ENCODE peak calls at places on chromosomes 1 and 21, in seven cellular contexts. B is cardiac fibroblast, X is AG09309, A is thoracic aorta, I is SK-N-SH, P is HCT116, D is heart right ventricle. V is an unnamed sample.

GRCh38 chr1:30467101-30467500 is 256.3 kb downstream of the MATN1 start:
- DNase-seq in B (no peak), X (no peak), A (no peak), I (no peak), P (no peak), D (no peak), V (no peak)

GRCh38 chr1:160401487-160401805 is 1.1 kb downstream of the VANGL2 start:
- DNase-seq in B (no peak), X (no peak), A (no peak), I (no peak), P (no peak), D (no peak), V (no peak)

GRCh38 chr21:16912075-16912474 is 600.8 kb upstream of the CXADR start:
- DNase-seq in B (peak), X (peak), A (no peak), I (no peak), P (no peak), D (no peak), V (no peak)

GRCh38 chr1:4380564-4381168 is 273.7 kb upstream of the AJAP1 start:
- DNase-seq in B (peak), X (no peak), A (no peak), I (no peak), P (no peak), D (no peak), V (no peak)

GRCh38 chr1:8540266-8540926 is 222.5 kb downstream of the SLC45A1 start:
- DNase-seq in B (peak), X (peak), A (no peak), I (no peak), P (no peak), D (no peak), V (peak)

GRCh38 chr1:238457610-238458009 is 566.9 kb upstream of the ZP4 start:
- DNase-seq in B (no peak), X (no peak), A (no peak), I (no peak), P (no peak), D (no peak), V (no peak)

GRCh38 chr1:223887724-223888428 is 42.1 kb upstream of the TP53BP2 start:
- DNase-seq in B (peak), X (peak), A (peak), I (no peak), P (peak), D (no peak), V (peak)

GRCh38 chr1:34777519-34778321 is 3.3 kb upstream of the GJB3 start:
- DNase-seq in B (no peak), X (no peak), A (no peak), I (no peak), P (no peak), D (no peak), V (no peak)

GRCh38 chr1:49824261-49824660 is 199.5 kb downstream of the AGBL4 start:
- DNase-seq in B (no peak), X (no peak), A (no peak), I (no peak), P (no peak), D (no peak), V (no peak)

GRCh38 chr1:240462766-240463410 is 149.1 kb downstream of the GREM2 start:
- DNase-seq in B (peak), X (no peak), A (no peak), I (no peak), P (no peak), D (no peak), V (no peak)

GRCh38 chr1:225654277-225654597 is 1.3 kb upstream of the ENAH start:
- DNase-seq in B (peak), X (no peak), A (no peak), I (no peak), P (no peak), D (no peak), V (no peak)
- H3K4me3 ChIP-seq in B (peak), X (peak), A (peak), I (peak), P (no peak), D (peak), V (no peak)

DNA sequence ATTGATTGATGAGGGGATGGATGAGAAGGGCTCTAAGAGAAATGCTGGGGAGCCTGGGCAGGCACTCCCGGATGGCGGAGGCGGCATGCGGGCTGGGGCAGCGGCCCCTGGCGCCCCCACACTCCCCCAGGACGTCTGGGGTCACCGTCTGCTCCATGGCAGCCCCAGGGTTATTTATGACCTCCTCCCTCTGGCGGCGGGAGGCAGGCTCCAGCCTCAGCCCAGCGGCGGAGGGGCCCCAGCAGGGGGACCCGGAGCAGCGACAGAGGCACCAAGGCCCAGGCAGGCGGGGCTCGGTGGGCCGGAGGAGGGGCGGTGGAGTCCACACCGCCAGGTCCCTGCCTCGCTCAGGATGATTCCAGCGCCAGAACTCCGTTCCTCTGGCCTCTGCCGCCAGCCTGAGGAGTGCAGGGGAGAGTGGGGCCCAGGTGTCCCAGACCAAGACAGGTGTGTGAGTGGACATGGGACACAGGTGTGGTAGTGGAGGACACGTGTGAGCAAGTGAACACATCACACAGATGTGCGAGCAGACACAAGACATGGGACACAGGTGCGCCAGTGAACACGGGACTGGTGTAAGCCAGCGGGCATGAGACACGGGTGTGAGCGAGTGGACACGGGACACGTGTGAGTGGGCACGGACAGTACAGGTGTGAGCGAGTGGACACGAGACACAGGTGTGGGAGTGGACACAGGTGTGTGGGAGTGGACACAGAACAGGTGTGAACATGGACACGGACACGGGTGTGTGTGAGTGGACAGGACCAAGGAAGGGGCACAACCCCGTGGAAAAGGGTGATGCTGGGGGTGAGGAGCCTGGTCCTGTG is 2.5 kb upstream of the SAMD11 start:
- DNase-seq in B (peak), X (no peak), A (no peak), I (peak), P (peak), D (peak), V (peak)
- TF ChIP-seq CTCF in B (peak), X (peak), A (peak), I (peak), P (peak), D (peak), V (no peak)

DNA sequence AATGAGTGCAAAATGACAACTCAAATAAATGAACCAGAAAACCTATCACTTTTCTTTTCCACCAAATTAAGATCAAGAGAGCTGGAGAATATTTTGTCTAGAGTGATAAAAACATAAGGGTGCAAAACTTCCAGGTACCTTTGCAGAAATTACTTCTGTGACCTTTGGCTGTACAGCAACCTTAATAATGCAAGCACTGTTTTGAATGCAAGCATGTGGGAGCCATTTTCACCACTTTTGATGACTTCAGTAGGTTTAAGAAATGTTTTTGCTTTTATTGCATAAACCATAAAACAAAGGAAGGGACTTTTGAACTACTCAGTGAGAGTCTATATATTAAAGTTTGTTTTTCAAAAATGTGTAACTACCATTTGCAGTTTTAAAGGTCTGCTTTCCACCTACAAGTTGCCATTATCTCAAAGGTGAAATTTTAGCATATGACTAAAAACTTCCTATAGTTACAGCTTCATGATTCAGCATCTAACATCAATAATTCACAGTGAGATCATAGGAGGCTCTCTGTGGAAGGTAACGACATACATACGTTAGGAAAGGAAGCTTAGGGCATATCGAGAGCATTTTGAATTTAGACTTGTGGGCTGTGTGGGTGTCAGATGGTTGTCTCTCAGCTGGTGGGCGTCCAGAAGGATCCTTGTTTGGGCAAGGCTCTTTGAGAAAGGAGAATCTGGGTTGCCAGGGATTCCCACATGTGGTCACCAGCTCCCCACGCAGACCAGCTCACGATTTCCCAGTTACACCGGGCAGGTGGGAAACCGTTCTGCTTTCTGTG is 1.1 kb upstream of the GADD45A start:
- DNase-seq in B (peak), X (no peak), A (no peak), I (no peak), P (no peak), D (no peak), V (peak)
- H3K4me3 ChIP-seq in B (peak), X (peak), A (peak), I (peak), P (no peak), D (peak), V (peak)

GRCh38 chr1:64335634-64336033 is 132.2 kb downstream of the UBE2U start:
- DNase-seq in B (no peak), X (no peak), A (no peak), I (no peak), P (no peak), D (no peak), V (no peak)

GRCh38 chr1:64343105-64343960 is 126.6 kb upstream of the CACHD1 start:
- DNase-seq in B (peak), X (peak), A (no peak), I (peak), P (peak), D (no peak), V (no peak)

GRCh38 chr1:64337476-64337875 is 132.5 kb upstream of the CACHD1 start:
- DNase-seq in B (no peak), X (no peak), A (no peak), I (peak), P (no peak), D (no peak), V (no peak)

GRCh38 chr1:64340361-64340760 is 129.6 kb upstream of the CACHD1 start:
- DNase-seq in B (no peak), X (no peak), A (no peak), I (no peak), P (no peak), D (no peak), V (no peak)
- TF ChIP-seq CTCF in B (no peak), X (no peak), A (no peak), I (no peak), P (no peak), D (no peak), V (no peak)

GRCh38 chr1:16156848-16157495 is 1.1 kb upstream of the EPHA2 start:
- DNase-seq in B (peak), X (no peak), A (no peak), I (no peak), P (no peak), D (no peak), V (no peak)
- H3K4me3 ChIP-seq in B (no peak), X (no peak), A (no peak), I (no peak), P (peak), D (no peak), V (no peak)

DNA sequence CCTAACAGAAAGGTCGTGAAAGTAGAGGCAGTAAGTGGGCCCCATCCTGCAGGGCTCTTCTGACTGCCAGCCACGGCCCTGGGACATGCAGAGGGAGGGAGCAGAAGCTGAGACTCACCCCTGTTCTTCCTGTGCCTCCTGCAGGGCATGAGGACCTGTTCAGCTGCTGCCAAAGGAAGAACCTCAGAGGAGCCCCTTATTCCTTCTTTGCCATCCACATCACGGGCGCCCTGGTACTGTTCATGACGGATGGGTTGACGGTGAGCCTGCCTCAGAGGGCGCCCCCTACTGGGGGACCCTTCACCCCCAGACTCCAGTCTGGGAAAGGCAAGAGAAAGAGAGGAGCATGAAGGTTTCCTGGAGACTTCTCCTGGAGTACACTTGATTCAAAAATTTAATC is 47.1 kb downstream of the ELK4 start:
- DNase-seq in B (no peak), X (no peak), A (no peak), I (no peak), P (no peak), D (no peak), V (no peak)
- TF ChIP-seq CTCF in B (peak), X (peak), A (no peak), I (peak), P (peak), D (peak), V (peak)

GRCh38 chr1:54547601-54548388 is at the start of gene ACOT11:
- DNase-seq in B (peak), X (no peak), A (peak), I (peak), P (no peak), D (peak), V (no peak)
- H3K4me3 ChIP-seq in B (no peak), X (no peak), A (peak), I (peak), P (no peak), D (peak), V (no peak)

V was measured in GM12865.